ENCODE peak calls at places on chromosome 19, in five cellular contexts. O is tibial nerve, B is foreskin fibroblast, U is Right ventricle myocardium superior, R is T-helper 9 cell. Q is an unnamed sample.

GRCh38 chr19:48113190-48113917 is 2.7 kb upstream of the PLA2G4C start:
- DNase-seq in B (peak; percentile 28), U (no peak), R (no peak), O (no peak), Q (no peak)

GRCh38 chr19:6761053-6761676 is 6.1 kb downstream of the SH2D3A start:
- DNase-seq in O (no peak), B (peak; percentile 10), U (no peak), R (no peak), Q (peak; percentile 51)

GRCh38 chr19:7083076-7083956 is 13.8 kb downstream of the ZNF557 start:
- DNase-seq in R (no peak), U (no peak), B (peak; percentile 10), O (no peak), Q (no peak)

GRCh38 chr19:12974301-12975220 is 5.2 kb downstream of the DAND5 start:
- DNase-seq in U (no peak), B (peak; percentile 49), R (no peak), O (no peak), Q (no peak)

GRCh38 chr19:1629256-1629808 is 23.1 kb downstream of the TCF3 start:
- DNase-seq in U (no peak), B (no peak), O (no peak), R (no peak), Q (no peak)

GRCh38 chr19:10271543-10272086 is 695 bp downstream of the ICAM1 start:
- DNase-seq in U (no peak), B (no peak), O (no peak), R (peak; percentile 37), Q (no peak)

GRCh38 chr19:35509861-35510625 is 3.4 kb downstream of the DMKN start:
- DNase-seq in O (peak; percentile 66), B (peak; percentile 76), U (peak; percentile 83), R (peak; percentile 76), Q (peak; percentile 93)

GRCh38 chr19:32403291-32403995 is 2.1 kb upstream of the DPY19L3 start:
- DNase-seq in U (no peak), R (no peak), B (no peak), O (no peak), Q (no peak)

GRCh38 chr19:50910722-50911121 is 473 bp downstream of the KLK4 start:
- DNase-seq in R (no peak), B (no peak), U (no peak), O (no peak), Q (no peak)

GRCh38 chr19:10353793-10354391 is 14.5 kb upstream of the ICAM3 start:
- DNase-seq in B (peak; percentile 33), U (peak; percentile 90), O (peak; percentile 90), R (no peak), Q (peak; percentile 45)

GRCh38 chr19:5609881-5610280 is 12.7 kb downstream of the SAFB2 start:
- DNase-seq in R (no peak), B (no peak), O (no peak), U (no peak), Q (no peak)

GRCh38 chr19:47487551-47488515 is 3.8 kb upstream of the KPTN start:
- DNase-seq in B (no peak), O (no peak), U (peak; percentile 38), R (no peak), Q (no peak)